ENCODE peak calls at places on chromosomes 3 and 15, in five cellular contexts. L, B, C, I and N are unnamed samples.

GRCh38 chr3:183924956-183925355 is 40.3 kb upstream of the PARL start:
- DNase-seq in L (no peak), B (no peak), C (no peak), I (no peak), N (no peak)

GRCh38 chr15:73927476-73928240 is 1.4 kb downstream of the LOXL1 start:
- DNase-seq in I (no peak), B (no peak), L (no peak), C (peak; percentile 47), N (peak; percentile 32)

GRCh38 chr3:76242886-76243753 is 457.8 kb upstream of the ZNF717 start:
- DNase-seq in I (no peak), C (no peak), L (no peak), B (no peak), N (no peak)

GRCh38 chr3:46935168-46935858 is 41.2 kb downstream of the CCDC12 start:
- DNase-seq in B (peak; percentile 87), I (peak; percentile 56), L (peak; percentile 81), C (peak; percentile 89), N (no peak)

GRCh38 chr15:95829062-95829461 is 501.4 kb upstream of the NR2F2 start:
- DNase-seq in L (no peak), B (no peak), I (no peak), C (no peak), N (no peak)

GRCh38 chr15:40825661-40826088 is 2.8 kb downstream of the PPP1R14D start:
- DNase-seq in B (no peak), I (no peak), C (no peak), L (peak; percentile 15), N (no peak)

GRCh38 chr3:121757087-121757811 is 7.7 kb upstream of the GOLGB1 start:
- DNase-seq in C (no peak), B (no peak), L (no peak), I (peak; percentile 7), N (no peak)

GRCh38 chr15:48647963-48648362 is 2.5 kb upstream of the FBN1 start:
- DNase-seq in C (no peak), B (no peak), I (no peak), L (no peak), N (no peak)

GRCh38 chr3:63386568-63386967 is 108.5 kb downstream of the SYNPR start:
- DNase-seq in B (no peak), C (no peak), I (no peak), L (no peak), N (no peak)

GRCh38 chr3:123372789-123373534 is 75.9 kb downstream of the ADCY5 start:
- DNase-seq in C (no peak), B (no peak), L (no peak), I (no peak), N (no peak)

GRCh38 chr3:48548731-48549705 is 7.6 kb downstream of the PFKFB4 start:
- DNase-seq in C (peak; percentile 75), B (peak; percentile 55), L (peak; percentile 38), I (peak; percentile 89), N (peak; percentile 77)

GRCh38 chr15:28904023-28904422 is 18.2 kb downstream of the APBA2 start:
- DNase-seq in L (no peak), I (no peak), C (no peak), B (no peak), N (no peak)

GRCh38 chr3:111589303-111590095 is 5.6 kb downstream of the ZBED2 start:
- DNase-seq in B (no peak), L (no peak), C (no peak), I (no peak), N (no peak)

GRCh38 chr3:71064288-71064975 is 519.1 kb downstream of the FOXP1 start:
- DNase-seq in C (peak; percentile 46), L (peak; percentile 49), B (no peak), I (peak; percentile 44), N (no peak)

GRCh38 chr3:52136513-52136912 is 17.7 kb downstream of the POC1A start:
- DNase-seq in B (no peak), L (no peak), I (no peak), C (peak; percentile 73), N (no peak)

GRCh38 chr15:41804361-41804760 is 23.5 kb upstream of the JMJD7 start:
- DNase-seq in I (no peak), B (no peak), C (peak; percentile 89), L (no peak), N (no peak)

GRCh38 chr15:66638377-66638776 is 63.7 kb upstream of the SMAD6 start:
- DNase-seq in L (no peak), I (no peak), B (no peak), C (no peak), N (no peak)

GRCh38 chr15:32651229-32651837 is 9.8 kb downstream of the SCG5 start:
- DNase-seq in B (peak; percentile 60), L (peak; percentile 47), C (no peak), I (peak; percentile 37), N (peak; percentile 45)

GRCh38 chr3:58102371-58102750 is 94.1 kb downstream of the FLNB start:
- DNase-seq in B (no peak), L (no peak), C (no peak), I (no peak), N (no peak)

GRCh38 chr15:99253381-99254090 is 2.3 kb downstream of the LRRC28 start:
- DNase-seq in I (no peak), L (no peak), C (no peak), B (peak; percentile 63), N (no peak)

GRCh38 chr3:195705081-195705991 is 15.4 kb upstream of the MUC20 start:
- DNase-seq in L (no peak), B (no peak), C (no peak), I (no peak), N (no peak)

GRCh38 chr3:15794842-15795562 is 2.8 kb downstream of the ANKRD28 start:
- DNase-seq in L (no peak), C (no peak), B (no peak), I (no peak), N (no peak)

GRCh38 chr3:98602078-98602678 is 8.8 kb upstream of the CPOX start:
- DNase-seq in L (no peak), I (peak; percentile 85), C (no peak), B (peak; percentile 40), N (no peak)

GRCh38 chr15:93018574-93018973 is 70.4 kb downstream of the RGMA start:
- DNase-seq in B (no peak), L (no peak), I (no peak), C (no peak), N (no peak)

GRCh38 chr3:40800343-40800742 is 275.6 kb downstream of the ZNF621 start:
- DNase-seq in C (peak; percentile 76), L (peak; percentile 7), I (peak; percentile 53), B (peak; percentile 15), N (no peak)

GRCh38 chr3:46913644-46914043 is 36.1 kb downstream of the PTH1R start:
- DNase-seq in I (no peak), C (peak; percentile 59), L (no peak), B (no peak), N (no peak)